ENCODE peak calls at places on chromosomes 11 and 22, in four cellular contexts. Y is HCT116, D is HepG2, R is K562. Z is an unnamed sample.

GRCh38 chr11:34240150-34240494 is 117.7 kb downstream of the ABTB2 start:
- DNase-seq in D (no peak), Y (no peak), R (no peak), Z (no peak)

GRCh38 chr22:29520851-29521250 is 32.7 kb downstream of the THOC5 start:
- DNase-seq in R (no peak), D (no peak), Y (no peak), Z (no peak)

GRCh38 chr11:78444726-78445125 is 27.1 kb upstream of the GAB2 start:
- DNase-seq in R (no peak), D (no peak), Y (no peak), Z (no peak)

GRCh38 chr11:119108151-119108856 is 1.2 kb downstream of the C2CD2L start:
- DNase-seq in Y (no peak), D (peak; percentile 73), R (peak; percentile 61), Z (no peak)

GRCh38 chr11:44611687-44612437 is 46.4 kb downstream of the CD82 start:
- DNase-seq in R (no peak), D (no peak), Y (no peak), Z (no peak)

GRCh38 chr11:35746356-35747153 is 84.0 kb downstream of the TRIM44 start:
- DNase-seq in R (no peak), Y (no peak), D (no peak), Z (no peak)

GRCh38 chr11:46338636-46338987 is 8.7 kb upstream of the DGKZ start:
- DNase-seq in Y (no peak), R (no peak), D (no peak), Z (no peak)

GRCh38 chr11:121473064-121473777 is 20.5 kb upstream of the SORL1-AS1 start:
- DNase-seq in D (no peak), Y (no peak), R (no peak), Z (no peak)

DNA sequence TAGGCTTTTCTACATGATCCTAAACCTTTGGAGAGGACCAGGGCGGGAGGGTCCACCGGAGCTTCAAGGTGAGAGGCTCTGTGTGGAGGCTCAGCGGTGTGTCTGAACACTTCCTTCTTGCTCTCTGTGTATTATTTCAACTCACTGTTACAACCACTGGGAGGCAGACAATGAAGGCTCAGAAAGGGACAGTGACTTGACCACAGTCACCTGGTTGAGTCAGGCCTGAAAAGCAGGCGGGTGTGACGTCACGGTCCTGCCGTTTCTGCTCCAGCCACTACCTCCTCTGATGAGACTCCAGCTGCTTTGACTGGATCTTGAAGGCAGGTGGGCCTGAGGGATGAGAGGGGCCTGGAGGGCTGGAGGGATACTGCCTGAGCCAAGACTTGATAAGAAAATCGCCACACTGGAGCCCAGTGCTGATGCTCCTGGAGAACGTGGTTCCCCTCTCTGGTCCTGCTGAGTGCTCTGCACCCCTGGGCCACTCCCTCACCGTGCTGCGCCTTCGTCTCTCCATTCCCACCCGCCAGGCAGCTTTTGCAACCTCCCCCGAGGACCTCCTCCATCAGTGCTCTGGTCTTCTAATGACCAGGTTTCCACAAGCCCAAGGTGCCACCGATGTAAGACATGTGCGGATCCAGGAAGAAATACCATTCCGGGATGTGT is 27.9 kb downstream of the KCNC1 start:
- DNase-seq in R (peak; percentile 46), D (no peak), Y (peak; percentile 28), Z (no peak)
- TF ChIP-seq SIN3A in R (no peak), D (no peak), Y (no peak), Z (no peak)

GRCh38 chr22:49924113-49924833 is 5.8 kb downstream of the CRELD2 start:
- DNase-seq in Y (no peak), R (no peak), D (no peak), Z (no peak)
- TF ChIP-seq TCF7L2 in Y (no peak), R (no peak), D (no peak), Z (no peak)

GRCh38 chr11:73969991-73970800 is 12.4 kb downstream of the UCP2 start:
- DNase-seq in Y (no peak), D (no peak), R (no peak), Z (no peak)
- TF ChIP-seq POLR2AphosphoS5 in Y (no peak), D (no peak), R (no peak), Z (peak; percentile 8)

DNA sequence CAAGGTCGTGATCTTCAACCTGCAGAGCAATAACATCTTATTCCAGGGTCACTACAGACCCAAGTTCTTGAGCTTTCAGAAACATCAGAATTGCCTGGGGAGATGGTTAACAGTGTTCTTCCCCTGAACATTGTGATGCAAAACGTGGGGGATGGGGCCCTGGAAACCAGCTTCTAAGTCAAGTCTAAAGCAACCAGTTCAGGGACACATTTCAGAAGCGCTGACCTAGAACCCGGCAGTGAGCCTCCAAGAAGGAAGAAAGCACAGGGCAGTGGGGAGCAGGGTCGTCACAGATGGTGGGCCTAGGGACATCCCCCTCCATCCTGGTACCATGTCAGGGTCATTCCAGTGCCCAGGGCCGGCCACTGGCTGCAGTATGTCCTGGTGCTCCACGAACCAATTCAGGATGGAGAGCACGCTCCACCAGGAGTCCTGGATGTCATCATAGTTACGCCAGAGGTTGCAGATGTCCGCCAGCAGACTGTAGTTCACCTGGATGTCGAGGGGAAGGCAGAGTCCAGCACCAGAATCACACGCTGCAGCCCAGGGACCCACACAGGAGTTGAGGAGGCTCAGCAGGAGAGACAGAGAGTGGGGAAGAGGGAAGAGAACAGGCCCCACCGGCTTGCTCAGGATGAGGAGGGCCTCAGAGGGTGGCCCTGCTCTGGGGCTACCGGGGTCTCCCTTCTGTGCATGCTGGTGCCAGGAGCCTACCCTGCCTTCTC is 5.0 kb downstream of the NAGA start:
- DNase-seq in R (no peak), Y (no peak), D (no peak), Z (no peak)
- TF ChIP-seq SIN3A in R (no peak), Y (no peak), D (no peak), Z (no peak)

GRCh38 chr11:12123177-12123576 is 12.8 kb downstream of the MICAL2 start:
- DNase-seq in R (no peak), Y (no peak), D (no peak), Z (no peak)
- TF ChIP-seq TCF7L2 in R (no peak), Y (no peak), D (no peak), Z (no peak)

DNA sequence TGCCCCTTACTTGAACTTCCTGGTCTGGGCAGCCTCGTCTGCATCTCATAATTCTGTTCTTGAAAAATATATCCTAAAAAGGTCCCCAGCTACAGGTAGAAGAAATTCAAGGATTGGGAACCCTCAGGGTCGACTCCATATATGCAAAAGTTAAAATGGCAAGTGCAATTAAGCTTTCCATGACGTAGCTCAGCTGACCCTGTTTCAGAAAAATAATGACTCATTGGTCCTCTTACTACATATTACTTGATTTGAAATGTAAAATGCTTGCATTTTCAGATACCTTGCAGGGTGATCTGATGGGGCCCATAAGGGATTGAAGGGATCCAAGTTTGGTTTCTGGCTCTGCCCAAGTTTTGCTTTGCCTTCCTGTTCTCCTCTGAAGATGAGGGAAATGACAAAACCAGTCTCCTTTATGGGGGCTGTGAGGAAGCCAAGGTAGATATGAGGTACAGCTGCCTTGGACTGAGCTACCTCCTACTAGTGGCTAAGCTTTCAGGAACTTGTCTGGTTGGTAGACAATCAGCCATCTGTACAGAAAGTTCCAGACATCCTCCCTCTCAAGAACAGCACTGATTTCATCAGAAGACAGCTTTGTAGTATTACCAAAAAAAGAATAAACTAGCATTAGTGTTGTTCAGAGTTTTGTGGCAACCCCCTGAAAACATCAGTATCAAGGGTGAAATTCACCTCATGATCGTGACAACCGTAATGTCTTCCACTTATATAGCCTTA is 177.3 kb downstream of the DBX1 start:
- DNase-seq in D (no peak), Y (no peak), R (no peak), Z (no peak)
- TF ChIP-seq POLR2AphosphoS5 in D (no peak), Y (no peak), R (no peak), Z (no peak)

GRCh38 chr22:37632174-37633081 is 7.0 kb upstream of the SH3BP1 start:
- DNase-seq in D (no peak), R (no peak), Y (no peak), Z (no peak)

GRCh38 chr22:37633082-37633692 is 6.3 kb upstream of the SH3BP1 start:
- DNase-seq in D (no peak), R (no peak), Y (no peak), Z (no peak)

GRCh38 chr22:37634505-37635002 is 4.9 kb upstream of the SH3BP1 start:
- DNase-seq in Y (no peak), D (no peak), R (peak; percentile 33), Z (no peak)

GRCh38 chr22:37635157-37635556 is 4.3 kb upstream of the SH3BP1 start:
- DNase-seq in Y (no peak), D (no peak), R (no peak), Z (no peak)

GRCh38 chr22:37633693-37634504 is 5.6 kb upstream of the SH3BP1 start:
- DNase-seq in R (peak; percentile 79), Y (no peak), D (peak; percentile 85), Z (no peak)
- TF ChIP-seq SIN3A in R (peak; percentile 23), Y (no peak), D (no peak), Z (no peak)